ENCODE peak calls at places on chromosomes 1 and 21, in eight cellular contexts. One of them, this sample, is unnamed.

GRCh38 chr21:39314155-39315027 is 959 bp upstream of the BRWD1 start:
- DNase-seq in GM23248: peak
- DNase-seq in substantia nigra: peak
- DNase-seq in Peyer's patch: peak
- DNase-seq in RWPE1: peak
- DNase-seq in ovary: peak
- DNase-seq in adipocyte: peak
- DNase-seq in RCC 7860: peak
- DNase-seq in this sample: peak

GRCh38 chr1:21232044-21232443 is 55.3 kb upstream of the EIF4G3 start:
- DNase-seq in GM23248: peak
- DNase-seq in substantia nigra: peak
- DNase-seq in Peyer's patch: peak
- DNase-seq in RWPE1: peak
- DNase-seq in ovary: no peak
- DNase-seq in adipocyte: peak
- DNase-seq in RCC 7860: peak
- DNase-seq in this sample: peak

GRCh38 chr1:234270103-234270502 is 103.2 kb upstream of the COA6 start:
- DNase-seq in GM23248: no peak
- DNase-seq in substantia nigra: no peak
- DNase-seq in Peyer's patch: no peak
- DNase-seq in RWPE1: no peak
- DNase-seq in ovary: no peak
- DNase-seq in adipocyte: no peak
- DNase-seq in RCC 7860: no peak
- DNase-seq in this sample: no peak

GRCh38 chr21:26776320-26777021 is 68.7 kb downstream of the ADAMTS1 start:
- DNase-seq in GM23248: peak
- DNase-seq in substantia nigra: no peak
- DNase-seq in Peyer's patch: no peak
- DNase-seq in RWPE1: no peak
- DNase-seq in ovary: no peak
- DNase-seq in adipocyte: peak
- DNase-seq in RCC 7860: peak
- DNase-seq in this sample: no peak

GRCh38 chr21:38979271-38980196 is 173.8 kb downstream of the ETS2 start:
- DNase-seq in GM23248: peak
- DNase-seq in substantia nigra: no peak
- DNase-seq in Peyer's patch: no peak
- DNase-seq in RWPE1: no peak
- DNase-seq in ovary: no peak
- DNase-seq in adipocyte: no peak
- DNase-seq in RCC 7860: peak
- DNase-seq in this sample: no peak

GRCh38 chr1:208201241-208201640 is 42.9 kb downstream of the PLXNA2 start:
- DNase-seq in GM23248: peak
- DNase-seq in substantia nigra: no peak
- DNase-seq in Peyer's patch: peak
- DNase-seq in RWPE1: peak
- DNase-seq in ovary: no peak
- DNase-seq in adipocyte: peak
- DNase-seq in RCC 7860: peak
- DNase-seq in this sample: peak

GRCh38 chr1:86503477-86504129 is 34.9 kb downstream of the CLCA1 start:
- DNase-seq in GM23248: no peak
- DNase-seq in substantia nigra: no peak
- DNase-seq in Peyer's patch: peak
- DNase-seq in RWPE1: no peak
- DNase-seq in ovary: peak
- DNase-seq in adipocyte: no peak
- DNase-seq in RCC 7860: no peak
- DNase-seq in this sample: peak

GRCh38 chr1:33220701-33221384 is 35.4 kb upstream of the ZNF362 start:
- DNase-seq in GM23248: peak
- DNase-seq in substantia nigra: no peak
- DNase-seq in Peyer's patch: no peak
- DNase-seq in RWPE1: peak
- DNase-seq in ovary: no peak
- DNase-seq in adipocyte: peak
- DNase-seq in RCC 7860: no peak
- DNase-seq in this sample: peak

GRCh38 chr1:225684741-225685140 is 31.8 kb upstream of the ENAH start:
- DNase-seq in GM23248: no peak
- DNase-seq in substantia nigra: no peak
- DNase-seq in Peyer's patch: no peak
- DNase-seq in RWPE1: no peak
- DNase-seq in ovary: no peak
- DNase-seq in adipocyte: no peak
- DNase-seq in RCC 7860: no peak
- DNase-seq in this sample: no peak

GRCh38 chr1:58883037-58883887 is 99.4 kb upstream of the JUN start:
- DNase-seq in GM23248: peak
- DNase-seq in substantia nigra: no peak
- DNase-seq in Peyer's patch: peak
- DNase-seq in RWPE1: peak
- DNase-seq in ovary: peak
- DNase-seq in adipocyte: peak
- DNase-seq in RCC 7860: peak
- DNase-seq in this sample: peak